ENCODE peak calls at places on chromosomes 6 and 20, in five cellular contexts. O, K, S, A and N are unnamed samples.
A peak's percentile ranks its signal among the peaks of the same experiment; 100 is the strongest.

GRCh38 chr20:2305946-2306345 is 10.1 kb downstream of the TGM3 start:
- DNase-seq in K (no peak), O (no peak), A (no peak), S (no peak), N (no peak)

GRCh38 chr6:164561656-164562055 is 747.7 kb downstream of the C6orf118 start:
- DNase-seq in K (no peak), A (no peak), S (no peak), O (no peak), N (no peak)

GRCh38 chr6:89978749-89979145 is 84.5 kb downstream of the GJA10 start:
- DNase-seq in K (no peak), A (no peak), O (no peak), S (no peak), N (no peak)

GRCh38 chr6:142702501-142703460 is 242.2 kb downstream of the HIVEP2 start:
- DNase-seq in O (no peak), S (no peak), A (no peak), K (no peak), N (no peak)

GRCh38 chr6:114304304-114304887 is 38.4 kb downstream of the HS3ST5 start:
- DNase-seq in S (no peak), A (peak; percentile 29), K (no peak), O (peak; percentile 8), N (no peak)

GRCh38 chr6:150250826-150251225 is 108.0 kb downstream of the PPP1R14C start:
- DNase-seq in O (peak; percentile 28), K (no peak), A (no peak), S (peak; percentile 75), N (no peak)

GRCh38 chr20:57988828-57989227 is 239.6 kb downstream of the ANKRD60 start:
- DNase-seq in S (no peak), K (no peak), O (no peak), A (no peak), N (no peak)

GRCh38 chr6:105675715-105676397 is 273.0 kb upstream of the PREP start:
- DNase-seq in S (peak; percentile 82), O (peak; percentile 94), K (no peak), A (no peak), N (no peak)

GRCh38 chr6:41568202-41568584 is 22.0 kb downstream of the FOXP4 start:
- DNase-seq in K (no peak), S (no peak), A (no peak), O (no peak), N (no peak)